ENCODE peak calls at places on chromosomes 3 and 15, in five cellular contexts. One of them, this sample, is unnamed.

GRCh38 chr3:2303567-2303966 is 204.9 kb downstream of the CNTN4 start:
- DNase-seq in neural progenitor cell: peak; percentile 78
- DNase-seq in PC-3: peak; percentile 7
- DNase-seq in HCT116: no peak
- DNase-seq in fibroblast of lung: no peak
- DNase-seq in this sample: no peak

GRCh38 chr3:14890470-14890869 is 56.9 kb upstream of the NR2C2 start:
- DNase-seq in fibroblast of lung: no peak
- DNase-seq in HCT116: no peak
- DNase-seq in neural progenitor cell: no peak
- DNase-seq in PC-3: no peak
- DNase-seq in this sample: no peak

GRCh38 chr3:141940204-141940776 is 63.8 kb downstream of the ATP1B3 start:
- DNase-seq in neural progenitor cell: peak; percentile 15
- DNase-seq in PC-3: peak; percentile 93
- DNase-seq in fibroblast of lung: peak; percentile 80
- DNase-seq in HCT116: peak; percentile 95
- DNase-seq in this sample: peak; percentile 95

GRCh38 chr3:195083659-195084058 is 187.3 kb downstream of the XXYLT1 start:
- DNase-seq in HCT116: no peak
- DNase-seq in fibroblast of lung: no peak
- DNase-seq in PC-3: no peak
- DNase-seq in neural progenitor cell: no peak
- DNase-seq in this sample: no peak

GRCh38 chr15:96366526-96366877 is 36.0 kb downstream of the NR2F2 start:
- DNase-seq in PC-3: no peak
- DNase-seq in neural progenitor cell: peak; percentile 57
- DNase-seq in fibroblast of lung: no peak
- DNase-seq in HCT116: no peak
- DNase-seq in this sample: no peak

GRCh38 chr3:167772992-167773391 is 37.5 kb downstream of the SERPINI1 start:
- DNase-seq in HCT116: no peak
- DNase-seq in fibroblast of lung: no peak
- DNase-seq in neural progenitor cell: no peak
- DNase-seq in PC-3: no peak
- DNase-seq in this sample: no peak

GRCh38 chr3:25474000-25474399 is 45.9 kb downstream of the RARB start:
- DNase-seq in neural progenitor cell: no peak
- DNase-seq in fibroblast of lung: no peak
- DNase-seq in PC-3: no peak
- DNase-seq in HCT116: no peak
- DNase-seq in this sample: no peak

GRCh38 chr3:177107840-177108239 is 89.4 kb downstream of the TBL1XR1 start:
- DNase-seq in PC-3: no peak
- DNase-seq in fibroblast of lung: no peak
- DNase-seq in HCT116: no peak
- DNase-seq in neural progenitor cell: no peak
- DNase-seq in this sample: no peak

GRCh38 chr3:187958432-187959003 is 195.4 kb upstream of the LPP start:
- DNase-seq in fibroblast of lung: no peak
- DNase-seq in PC-3: no peak
- DNase-seq in neural progenitor cell: no peak
- DNase-seq in HCT116: no peak
- DNase-seq in this sample: no peak

GRCh38 chr3:147945968-147946519 is 536.9 kb downstream of the ZIC1 start:
- DNase-seq in fibroblast of lung: peak; percentile 94
- DNase-seq in PC-3: peak; percentile 61
- DNase-seq in HCT116: peak; percentile 32
- DNase-seq in neural progenitor cell: peak; percentile 23
- DNase-seq in this sample: no peak

GRCh38 chr3:189340680-189341460 is 169.1 kb downstream of the TPRG1 start:
- DNase-seq in PC-3: peak; percentile 16
- DNase-seq in HCT116: peak; percentile 23
- DNase-seq in fibroblast of lung: no peak
- DNase-seq in neural progenitor cell: peak; percentile 36
- DNase-seq in this sample: no peak

GRCh38 chr3:114800272-114800671 is 346.8 kb downstream of the ZBTB20 start:
- DNase-seq in neural progenitor cell: no peak
- DNase-seq in PC-3: no peak
- DNase-seq in fibroblast of lung: no peak
- DNase-seq in HCT116: no peak
- DNase-seq in this sample: no peak

GRCh38 chr3:178325330-178325729 is 210.9 kb upstream of the KCNMB2 start:
- DNase-seq in fibroblast of lung: peak; percentile 73
- DNase-seq in HCT116: no peak
- DNase-seq in PC-3: peak; percentile 61
- DNase-seq in neural progenitor cell: peak; percentile 6
- DNase-seq in this sample: no peak

GRCh38 chr3:174251696-174252095 is 607.4 kb upstream of the NAALADL2 start:
- DNase-seq in PC-3: no peak
- DNase-seq in neural progenitor cell: no peak
- DNase-seq in HCT116: no peak
- DNase-seq in fibroblast of lung: no peak
- DNase-seq in this sample: no peak

GRCh38 chr3:140994316-140994715 is 52.7 kb downstream of the SLC25A36 start:
- DNase-seq in HCT116: no peak
- DNase-seq in fibroblast of lung: peak; percentile 49
- DNase-seq in PC-3: no peak
- DNase-seq in neural progenitor cell: no peak
- DNase-seq in this sample: no peak

GRCh38 chr15:65303687-65304392 is 637 bp upstream of the RNU5B-1 start:
- DNase-seq in HCT116: peak; percentile 44
- DNase-seq in fibroblast of lung: peak; percentile 60
- DNase-seq in neural progenitor cell: peak; percentile 81
- DNase-seq in PC-3: peak; percentile 68
- DNase-seq in this sample: peak; percentile 63

GRCh38 chr3:133254716-133255115 is 145.1 kb upstream of the BFSP2 start:
- DNase-seq in PC-3: no peak
- DNase-seq in HCT116: no peak
- DNase-seq in neural progenitor cell: no peak
- DNase-seq in fibroblast of lung: no peak
- DNase-seq in this sample: no peak

GRCh38 chr3:152039887-152040286 is 166.4 kb downstream of the SUCNR1 start:
- DNase-seq in neural progenitor cell: no peak
- DNase-seq in fibroblast of lung: no peak
- DNase-seq in PC-3: no peak
- DNase-seq in HCT116: no peak
- DNase-seq in this sample: no peak

DNA sequence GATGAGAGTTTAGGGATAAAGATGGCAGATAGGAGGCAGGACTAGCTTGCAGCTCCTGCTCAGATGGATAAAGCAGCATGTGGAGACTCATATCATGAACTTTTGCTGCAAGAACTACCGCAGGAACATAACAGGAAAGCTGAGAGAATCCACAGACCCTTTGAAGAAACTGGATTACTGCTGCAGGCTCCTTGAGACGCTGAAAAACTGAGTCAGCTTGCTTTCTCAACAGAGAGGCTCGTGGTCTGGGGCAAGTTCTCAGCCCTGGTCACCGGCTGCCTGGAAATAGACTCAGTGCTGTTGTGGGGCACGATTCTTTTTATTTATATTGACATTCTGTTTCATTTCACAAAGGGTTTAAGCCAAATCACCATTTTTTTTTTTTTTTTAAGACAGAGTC is 28.8 kb upstream of the TRIM59 start:
- DNase-seq in HCT116: no peak
- DNase-seq in PC-3: no peak
- DNase-seq in neural progenitor cell: no peak
- DNase-seq in fibroblast of lung: peak; percentile 80
- DNase-seq in this sample: no peak
- H3K4me1 ChIP-seq in HCT116: no peaks in the 10 kb centered on the region
- H3K4me1 ChIP-seq in PC-3: no peaks in the 10 kb centered on the region
- H3K4me1 ChIP-seq in neural progenitor cell: no peaks in the 10 kb centered on the region
- H3K4me1 ChIP-seq in fibroblast of lung: peaks cover 16% of the 10 kb centered on the region
- H3K4me1 ChIP-seq in this sample: no peaks in the 10 kb centered on the region

DNA sequence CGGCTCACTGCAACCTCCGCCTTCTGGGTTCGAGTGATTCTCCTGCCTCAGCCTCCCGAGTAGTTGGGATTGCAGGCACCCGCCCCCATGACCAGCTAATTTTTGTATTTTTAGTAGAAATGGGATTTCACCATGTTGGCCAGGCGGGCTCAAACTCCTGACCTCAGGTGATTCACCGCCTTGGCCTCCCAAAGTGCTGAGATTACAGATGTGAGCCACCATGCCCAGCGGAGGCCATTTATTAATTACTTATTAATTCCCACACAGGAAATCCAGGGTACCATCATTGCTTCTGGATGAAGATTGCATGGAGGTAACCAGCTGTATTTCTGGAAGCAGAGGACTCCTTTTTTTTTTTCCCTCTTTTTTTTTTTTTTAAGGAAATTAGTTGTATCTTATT is 37.8 kb downstream of the MAP4 start:
- DNase-seq in neural progenitor cell: no peak
- DNase-seq in HCT116: no peak
- DNase-seq in fibroblast of lung: no peak
- DNase-seq in PC-3: no peak
- DNase-seq in this sample: no peak
- H3K79me2 ChIP-seq in neural progenitor cell: peaks cover 8% of the 10 kb centered on the region
- H3K79me2 ChIP-seq in HCT116: peaks cover 55% of the 10 kb centered on the region
- H3K79me2 ChIP-seq in fibroblast of lung: peaks cover 46% of the 10 kb centered on the region
- H3K79me2 ChIP-seq in PC-3: peaks cover 47% of the 10 kb centered on the region
- H3K79me2 ChIP-seq in this sample: peaks cover 13% of the 10 kb centered on the region

DNA sequence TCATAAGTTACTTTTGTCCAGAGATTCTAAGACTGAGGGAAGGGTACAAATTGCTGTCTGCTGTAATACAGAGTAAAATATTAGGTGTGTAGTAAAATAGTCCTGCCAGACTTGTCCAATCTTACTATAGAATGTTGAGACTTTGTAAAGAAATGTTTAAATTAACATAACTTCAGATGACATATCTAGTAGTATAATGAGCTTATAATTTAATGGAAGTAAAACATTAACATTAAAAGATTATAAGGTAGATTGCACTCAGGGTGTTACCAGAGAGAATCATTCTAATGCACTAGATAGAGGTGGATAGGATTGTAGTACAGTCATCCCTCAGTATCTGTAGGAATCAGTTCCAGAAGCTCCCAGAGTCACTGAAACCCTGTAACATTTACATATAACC is 130.8 kb downstream of the LMLN start:
- DNase-seq in fibroblast of lung: no peak
- DNase-seq in HCT116: no peak
- DNase-seq in PC-3: no peak
- DNase-seq in neural progenitor cell: no peak
- DNase-seq in this sample: no peak
- H3K27me3 ChIP-seq in fibroblast of lung: peaks cover 6% of the 10 kb centered on the region
- H3K27me3 ChIP-seq in HCT116: no peaks in the 10 kb centered on the region
- H3K27me3 ChIP-seq in PC-3: peaks cover 78% of the 10 kb centered on the region
- H3K27me3 ChIP-seq in neural progenitor cell: peaks cover 94% of the 10 kb centered on the region
- H3K27me3 ChIP-seq in this sample: peaks cover 2% of the 10 kb centered on the region

GRCh38 chr15:67138946-67139855 is 73.8 kb downstream of the SMAD3 start:
- DNase-seq in PC-3: no peak
- DNase-seq in HCT116: no peak
- DNase-seq in fibroblast of lung: no peak
- DNase-seq in neural progenitor cell: no peak
- DNase-seq in this sample: no peak
- H3K4me1 ChIP-seq in PC-3: peaks cover 56% of the 10 kb centered on the region
- H3K4me1 ChIP-seq in HCT116: peaks cover 42% of the 10 kb centered on the region
- H3K4me1 ChIP-seq in fibroblast of lung: peaks cover 80% of the 10 kb centered on the region
- H3K4me1 ChIP-seq in neural progenitor cell: peaks cover 51% of the 10 kb centered on the region
- H3K4me1 ChIP-seq in this sample: peaks cover 37% of the 10 kb centered on the region

DNA sequence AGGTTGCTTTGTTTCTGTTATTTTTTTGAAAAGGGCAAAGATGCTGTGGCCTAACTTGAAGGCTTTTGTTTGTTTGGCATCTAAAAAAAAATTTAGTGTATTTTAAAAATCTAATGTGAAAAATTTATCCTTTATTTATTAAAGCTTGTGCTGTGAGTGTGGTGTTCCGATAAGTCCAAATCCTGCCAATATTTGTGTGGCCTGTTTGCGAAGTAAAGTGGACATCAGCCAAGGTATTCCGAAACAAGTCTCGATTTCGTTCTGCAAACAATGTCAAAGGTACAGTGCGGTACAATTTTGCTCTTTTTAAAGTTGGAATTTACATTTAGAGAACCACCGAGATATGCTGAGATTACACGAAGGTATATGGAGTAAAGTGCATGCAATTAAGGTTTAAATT is 3.7 kb downstream of the NMD3 start:
- DNase-seq in neural progenitor cell: no peak
- DNase-seq in PC-3: no peak
- DNase-seq in fibroblast of lung: no peak
- DNase-seq in HCT116: no peak
- DNase-seq in this sample: no peak
- H3K79me2 ChIP-seq in neural progenitor cell: peaks cover 41% of the 10 kb centered on the region
- H3K79me2 ChIP-seq in PC-3: peaks cover 84% of the 10 kb centered on the region
- H3K79me2 ChIP-seq in fibroblast of lung: peaks cover 54% of the 10 kb centered on the region
- H3K79me2 ChIP-seq in HCT116: peaks cover 87% of the 10 kb centered on the region
- H3K79me2 ChIP-seq in this sample: peaks cover 65% of the 10 kb centered on the region

GRCh38 chr15:40277472-40277871 is 5.4 kb downstream of the ANKRD63 start:
- DNase-seq in PC-3: no peak
- DNase-seq in HCT116: no peak
- DNase-seq in fibroblast of lung: no peak
- DNase-seq in neural progenitor cell: no peak
- DNase-seq in this sample: no peak

GRCh38 chr15:40280260-40281056 is 2.4 kb downstream of the ANKRD63 start:
- DNase-seq in HCT116: no peak
- DNase-seq in fibroblast of lung: no peak
- DNase-seq in neural progenitor cell: peak; percentile 55
- DNase-seq in PC-3: no peak
- DNase-seq in this sample: no peak

GRCh38 chr15:40281057-40281850 is 1.6 kb downstream of the ANKRD63 start:
- DNase-seq in HCT116: no peak
- DNase-seq in neural progenitor cell: no peak
- DNase-seq in PC-3: no peak
- DNase-seq in fibroblast of lung: no peak
- DNase-seq in this sample: no peak

GRCh38 chr15:40278026-40278425 is 4.8 kb downstream of the ANKRD63 start:
- DNase-seq in PC-3: no peak
- DNase-seq in fibroblast of lung: no peak
- DNase-seq in HCT116: no peak
- DNase-seq in neural progenitor cell: no peak
- DNase-seq in this sample: no peak

GRCh38 chr15:40279437-40280141 is 3.3 kb downstream of the ANKRD63 start:
- DNase-seq in neural progenitor cell: peak; percentile 84
- DNase-seq in fibroblast of lung: peak; percentile 17
- DNase-seq in PC-3: peak; percentile 72
- DNase-seq in HCT116: no peak
- DNase-seq in this sample: peak; percentile 42
- H3K27me3 ChIP-seq in neural progenitor cell: peaks cover 79% of the 10 kb centered on the region
- H3K27me3 ChIP-seq in fibroblast of lung: peaks cover 56% of the 10 kb centered on the region
- H3K27me3 ChIP-seq in PC-3: no peaks in the 10 kb centered on the region
- H3K27me3 ChIP-seq in HCT116: no peaks in the 10 kb centered on the region
- H3K27me3 ChIP-seq in this sample: no peaks in the 10 kb centered on the region